ENCODE peak calls at places on chromosome 3, in ten cellular contexts. X is heart left ventricle, F is sigmoid colon, T is HepG2, U is stomach, K is adrenal gland, A is spleen, H is IMR-90, Q is ovary, P is transverse colon. E is an unnamed sample.

GRCh38 chr3:108472011-108472591 is 38.3 kb downstream of the MYH15 start:
- DNase-seq in X (no peak), F (no peak), T (no peak), U (no peak), K (peak; percentile 64), A (no peak), H (peak; percentile 95), Q (no peak), P (no peak), E (no peak)

GRCh38 chr3:69180869-69181591 is 58.6 kb upstream of the LMOD3 start:
- DNase-seq in X (no peak), F (no peak), T (peak; percentile 19), U (no peak), K (no peak), A (no peak), H (no peak), Q (no peak), P (peak; percentile 25), E (no peak)

GRCh38 chr3:170352936-170353335 is 4.6 kb upstream of the SKIL start:
- DNase-seq in X (no peak), F (no peak), T (no peak), U (no peak), K (no peak), A (no peak), H (no peak), Q (no peak), P (no peak), E (no peak)

GRCh38 chr3:10015476-10015904 is 10.7 kb upstream of the FANCD2 start:
- DNase-seq in X (peak; percentile 87), F (peak; percentile 98), T (no peak), U (peak; percentile 72), K (peak; percentile 94), A (no peak), H (peak; percentile 97), Q (peak; percentile 87), P (peak; percentile 81), E (peak; percentile 96)

GRCh38 chr3:63998852-63999754 is 24.2 kb downstream of the PSMD6 start:
- DNase-seq in X (no peak), F (no peak), T (no peak), U (no peak), K (no peak), A (no peak), H (no peak), Q (no peak), P (no peak), E (no peak)

GRCh38 chr3:28077566-28077965 is 163.9 kb upstream of the CMC1 start:
- DNase-seq in X (no peak), F (no peak), T (peak; percentile 25), U (no peak), K (no peak), A (no peak), H (peak; percentile 5), Q (no peak), P (no peak), E (no peak)

GRCh38 chr3:60912142-60912541 is 339.1 kb downstream of the FHIT start:
- DNase-seq in X (no peak), F (no peak), T (no peak), U (no peak), K (no peak), A (no peak), H (no peak), Q (no peak), P (no peak), E (no peak)

GRCh38 chr3:42122261-42123011 is 31.3 kb downstream of the TRAK1 start:
- DNase-seq in X (no peak), F (peak; percentile 36), T (no peak), U (no peak), K (no peak), A (no peak), H (no peak), Q (no peak), P (no peak), E (no peak)

GRCh38 chr3:15646924-15647511 is 45.5 kb downstream of the BTD start:
- DNase-seq in X (peak; percentile 75), F (peak; percentile 79), T (no peak), U (no peak), K (peak; percentile 78), A (no peak), H (peak; percentile 100), Q (peak; percentile 56), P (no peak), E (no peak)

GRCh38 chr3:189334064-189334920 is 162.5 kb downstream of the TPRG1 start:
- DNase-seq in X (no peak), F (no peak), T (no peak), U (no peak), K (no peak), A (no peak), H (no peak), Q (no peak), P (no peak), E (no peak)

GRCh38 chr3:186362409-186362757 is 349 bp upstream of the DGKG start:
- DNase-seq in X (no peak), F (no peak), T (peak; percentile 36), U (no peak), K (no peak), A (no peak), H (no peak), Q (no peak), P (no peak), E (no peak)
- H3K4me3 ChIP-seq in X (peak overlapping the region; percentile 82), F (peak overlapping the region; percentile 51), T (peak overlapping the region; percentile 62), U (peak overlapping the region; percentile 62), K (no peak overlapping the region), A (peak overlapping the region; percentile 53), H (no peak overlapping the region), Q (peak overlapping the region; percentile 36), P (peak overlapping the region; percentile 28), E (peak overlapping the region; percentile 40)

DNA sequence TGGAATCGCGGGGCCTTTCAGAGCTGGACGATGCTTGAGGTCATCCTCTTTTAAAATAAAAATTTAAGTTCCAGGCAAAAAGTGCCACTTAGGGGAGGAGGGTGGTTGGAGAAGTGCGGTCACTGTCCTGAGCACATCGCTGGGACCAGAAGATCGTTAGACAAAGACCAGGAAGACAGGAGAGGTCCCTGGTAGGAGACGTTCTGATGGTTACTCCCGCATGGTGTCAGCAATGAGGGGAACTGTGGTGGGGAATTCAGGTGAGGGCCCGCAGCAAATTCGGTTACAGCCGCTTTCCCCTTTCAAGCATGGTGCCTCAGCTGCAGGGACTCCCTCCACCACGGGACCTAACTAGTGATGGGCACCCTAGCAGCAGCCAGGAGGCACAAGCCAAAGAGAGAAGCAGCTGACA is 1.0 kb upstream of the ISY1 start:
- DNase-seq in X (no peak), F (no peak), T (peak; percentile 18), U (no peak), K (no peak), A (peak; percentile 79), H (peak; percentile 8), Q (no peak), P (no peak), E (no peak)
- TF ChIP-seq CTCF in X (no peak), F (no peak), T (no peak), U (no peak), K (no peak), A (peak; percentile 11), H (no peak), Q (no peak), P (no peak), E (no peak)

DNA sequence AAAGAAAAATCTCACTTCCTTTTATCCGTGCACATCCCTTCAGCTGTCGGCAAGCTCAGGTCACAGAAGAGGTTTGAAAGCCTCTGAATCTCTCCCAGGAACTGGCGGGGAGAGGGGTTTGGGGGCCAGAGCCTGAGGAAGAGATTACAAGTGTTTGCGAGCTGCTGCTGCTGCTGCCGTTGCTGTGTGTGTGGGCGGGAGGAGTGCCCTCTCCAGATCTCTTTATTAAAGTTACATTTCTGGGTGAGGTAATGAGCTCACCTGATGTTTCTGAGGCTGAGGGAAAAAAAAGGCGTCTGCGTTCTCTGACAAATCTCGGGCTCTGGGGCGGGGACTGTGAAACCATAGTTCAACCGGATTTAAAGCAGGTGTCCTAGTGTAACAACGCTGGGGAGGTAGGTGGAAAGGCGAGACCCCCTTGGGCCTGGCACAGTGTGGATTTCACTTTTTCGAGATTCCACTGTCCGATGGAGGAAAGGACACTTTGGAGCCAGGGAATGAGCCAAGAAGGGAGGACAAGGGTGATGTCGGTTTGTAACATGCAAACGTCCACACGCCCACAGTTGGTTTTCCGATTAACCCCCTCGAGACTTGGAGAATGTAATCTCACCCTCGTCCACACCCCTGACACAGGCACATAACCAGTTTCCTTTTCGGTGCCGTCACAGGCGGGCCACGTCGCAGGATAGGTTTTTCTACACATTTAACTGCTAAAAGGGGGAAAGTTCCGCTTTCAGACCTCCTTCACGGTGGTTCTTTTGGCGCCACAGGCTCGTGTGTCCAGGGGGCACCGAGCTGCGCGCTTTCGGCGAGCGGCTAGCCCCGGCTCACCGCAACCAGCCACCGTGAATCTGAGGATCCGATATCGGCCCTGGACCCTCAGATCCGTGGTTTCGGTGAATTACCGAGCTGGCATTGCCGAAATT is 2.1 kb downstream of the ALCAM start:
- DNase-seq in X (peak; percentile 11), F (peak; percentile 66), T (peak; percentile 60), U (peak; percentile 70), K (peak; percentile 76), A (peak; percentile 88), H (peak; percentile 59), Q (peak; percentile 45), P (peak; percentile 76), E (peak; percentile 88)
- TF ChIP-seq POLR2A in X (no peak), F (peak; percentile 16), T (peak; percentile 60), U (peak; percentile 34), K (no peak), A (no peak), H (no peak), Q (no peak), P (peak; percentile 74), E (no peak)

GRCh38 chr3:157495846-157496245 is 7.4 kb downstream of the VEPH1 start:
- DNase-seq in X (no peak), F (no peak), T (no peak), U (no peak), K (no peak), A (no peak), H (no peak), Q (no peak), P (no peak), E (no peak)

GRCh38 chr3:157501863-157502262 is 1.4 kb downstream of the VEPH1 start:
- DNase-seq in X (no peak), F (no peak), T (no peak), U (no peak), K (no peak), A (no peak), H (no peak), Q (no peak), P (no peak), E (no peak)

GRCh38 chr3:157498374-157498773 is 4.8 kb downstream of the VEPH1 start:
- DNase-seq in X (no peak), F (no peak), T (no peak), U (no peak), K (no peak), A (no peak), H (no peak), Q (no peak), P (no peak), E (no peak)

GRCh38 chr3:157500232-157500631 is 3.0 kb downstream of the VEPH1 start:
- DNase-seq in X (no peak), F (no peak), T (no peak), U (no peak), K (no peak), A (no peak), H (no peak), Q (no peak), P (peak; percentile 8), E (no peak)

DNA sequence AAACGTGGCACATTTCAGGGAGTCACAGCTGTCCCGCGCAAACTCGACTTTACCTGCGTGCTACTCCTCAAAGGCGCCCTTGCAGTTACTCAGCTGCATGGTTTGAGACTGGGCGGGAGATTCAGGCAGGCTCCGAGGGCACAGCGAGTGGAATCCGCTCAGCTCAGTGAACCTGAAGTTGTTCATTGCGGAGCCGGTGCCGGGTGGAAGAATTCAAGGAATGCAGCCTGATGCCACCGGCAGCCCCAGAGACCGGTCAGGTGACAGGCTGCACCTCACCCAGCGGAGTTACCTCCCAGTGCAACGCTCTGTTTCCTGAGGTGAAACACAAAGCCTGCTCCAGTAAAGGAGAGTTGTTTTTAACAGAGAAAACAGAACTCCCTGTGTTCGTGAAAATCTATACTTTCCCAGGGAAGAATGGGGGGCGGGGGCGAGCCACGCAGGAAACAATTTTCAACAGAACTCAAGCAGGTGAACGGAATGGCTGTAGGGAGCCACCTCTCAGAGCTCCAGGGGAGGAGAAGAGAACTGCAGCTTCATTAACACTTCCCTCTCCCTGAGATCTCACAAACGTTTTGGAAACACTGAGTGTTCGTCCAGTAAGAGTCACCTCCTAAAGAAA is 3.8 kb downstream of the VEPH1 start:
- DNase-seq in X (no peak), F (no peak), T (peak; percentile 61), U (peak; percentile 73), K (peak; percentile 80), A (peak; percentile 69), H (no peak), Q (peak; percentile 10), P (peak; percentile 45), E (no peak)
- H3K4me3 ChIP-seq in X (peak overlapping the region; percentile 36), F (peak overlapping the region; percentile 17), T (no peak overlapping the region), U (peak overlapping the region; percentile 43), K (no peak overlapping the region), A (peak overlapping the region; percentile 13), H (peak overlapping the region; percentile 35), Q (peak overlapping the region; percentile 6), P (no peak overlapping the region), E (peak overlapping the region; percentile 18)

E was measured in vagina.